ENCODE peak calls at places on chromosomes 11 and 22, in five cellular contexts. G is cardiac muscle cell, X is substantia nigra, M is SK-N-SH, F is transverse colon. H is an unnamed sample.

GRCh38 chr22:23621082-23621780 is 10.9 kb downstream of the DRICH1 start:
- DNase-seq in G (peak), X (no peak), M (no peak), F (peak), H (no peak)

GRCh38 chr22:28009272-28009827 is 90.3 kb upstream of the PITPNB start:
- DNase-seq in G (peak), X (peak), M (peak), F (peak), H (no peak)

GRCh38 chr11:10386861-10387208 is 68.2 kb upstream of the AMPD3 start:
- DNase-seq in G (no peak), X (no peak), M (no peak), F (no peak), H (no peak)

GRCh38 chr22:33337524-33337923 is 279.3 kb upstream of the SYN3 start:
- DNase-seq in G (no peak), X (no peak), M (no peak), F (peak), H (no peak)

GRCh38 chr11:46615756-46616155 is 1.3 kb downstream of the HARBI1 start:
- DNase-seq in G (no peak), X (no peak), M (no peak), F (no peak), H (no peak)

GRCh38 chr22:43827926-43828710 is 16.0 kb upstream of the EFCAB6 start:
- DNase-seq in G (no peak), X (no peak), M (no peak), F (no peak), H (no peak)

GRCh38 chr11:79342686-79343085 is 98.1 kb downstream of the TENM4 start:
- DNase-seq in G (no peak), X (no peak), M (peak), F (no peak), H (no peak)

GRCh38 chr11:2305140-2305861 is 3.5 kb downstream of the TSPAN32 start:
- DNase-seq in G (peak), X (peak), M (peak), F (peak), H (peak)

GRCh38 chr22:38941488-38941987 is 15.9 kb upstream of the APOBEC3A start:
- DNase-seq in G (no peak), X (peak), M (no peak), F (no peak), H (no peak)

GRCh38 chr11:44893250-44894216 is 57.1 kb downstream of the TP53I11 start:
- DNase-seq in G (no peak), X (no peak), M (peak), F (no peak), H (no peak)

GRCh38 chr11:94149435-94149834 is 20.8 kb downstream of the PANX1 start:
- DNase-seq in G (no peak), X (no peak), M (no peak), F (no peak), H (no peak)

GRCh38 chr11:44065161-44065571 is 904 bp upstream of the ACCS start:
- DNase-seq in G (no peak), X (no peak), M (no peak), F (no peak), H (no peak)

GRCh38 chr11:133821776-133822175 is 23.5 kb downstream of the SPATA19 start:
- DNase-seq in G (peak), X (peak), M (peak), F (peak), H (no peak)

GRCh38 chr11:133360860-133361688 is 171.2 kb downstream of the OPCML start:
- DNase-seq in G (no peak), X (no peak), M (no peak), F (no peak), H (no peak)

GRCh38 chr11:132068556-132068955 is 698.1 kb downstream of the NTM start:
- DNase-seq in G (no peak), X (no peak), M (no peak), F (no peak), H (no peak)

GRCh38 chr11:132072044-132072879 is 701.8 kb downstream of the NTM start:
- DNase-seq in G (no peak), X (no peak), M (no peak), F (no peak), H (peak)

GRCh38 chr11:132073787-132074186 is 703.4 kb downstream of the NTM start:
- DNase-seq in G (no peak), X (no peak), M (no peak), F (no peak), H (no peak)

GRCh38 chr11:132075447-132075846 is 705.0 kb downstream of the NTM start:
- DNase-seq in G (no peak), X (no peak), M (no peak), F (no peak), H (no peak)

GRCh38 chr11:132072880-132073213 is 702.4 kb downstream of the NTM start:
- DNase-seq in G (no peak), X (no peak), M (no peak), F (no peak), H (no peak)
- H3K27ac ChIP-seq in G (no peak), X (no peak), M (peak), F (no peak), H (peak)

GRCh38 chr11:72048718-72049460 is 31.5 kb downstream of the NUMA1 start:
- DNase-seq in G (no peak), X (no peak), M (no peak), F (no peak), H (no peak)
- H3K27ac ChIP-seq in G (peak), X (peak), M (no peak), F (no peak), H (no peak)

DNA sequence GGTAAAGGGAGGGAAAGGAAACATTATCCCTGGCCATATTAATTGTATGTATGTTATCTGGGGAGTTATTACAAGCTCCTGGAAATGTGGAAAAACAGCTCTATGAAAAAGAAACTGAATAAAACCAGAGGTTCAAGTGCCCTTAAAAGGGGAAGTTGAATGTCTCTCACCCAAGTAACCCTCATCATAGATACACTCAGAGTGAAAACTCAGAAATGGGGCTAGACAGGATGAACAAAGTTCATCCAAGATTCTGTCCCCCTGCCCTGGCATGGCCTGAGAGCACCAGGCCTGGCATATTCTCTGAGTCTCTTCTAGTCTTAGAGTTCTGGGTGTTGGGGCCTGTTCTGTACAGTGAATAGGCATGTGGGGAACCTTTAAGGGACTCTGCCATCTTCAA is 76.2 kb downstream of the TRAF6 start:
- DNase-seq in G (no peak), X (no peak), M (no peak), F (no peak), H (no peak)
- H3K27ac ChIP-seq in G (no peak), X (no peak), M (no peak), F (no peak), H (no peak)

GRCh38 chr11:59560290-59560701 is 49.0 kb downstream of the OR4D9 start:
- DNase-seq in G (peak), X (peak), M (peak), F (peak), H (peak)
- H3K27ac ChIP-seq in G (no peak), X (peak), M (peak), F (peak), H (peak)

GRCh38 chr22:48765595-48765994 is 1062.1 kb downstream of the BRD1 start:
- DNase-seq in G (no peak), X (no peak), M (no peak), F (no peak), H (no peak)
- H3K27ac ChIP-seq in G (no peak), X (no peak), M (no peak), F (no peak), H (no peak)

GRCh38 chr22:46654927-46655595 is 34.9 kb downstream of the GRAMD4 start:
- DNase-seq in G (no peak), X (no peak), M (no peak), F (no peak), H (no peak)
- H3K27ac ChIP-seq in G (no peak), X (no peak), M (no peak), F (no peak), H (no peak)

DNA sequence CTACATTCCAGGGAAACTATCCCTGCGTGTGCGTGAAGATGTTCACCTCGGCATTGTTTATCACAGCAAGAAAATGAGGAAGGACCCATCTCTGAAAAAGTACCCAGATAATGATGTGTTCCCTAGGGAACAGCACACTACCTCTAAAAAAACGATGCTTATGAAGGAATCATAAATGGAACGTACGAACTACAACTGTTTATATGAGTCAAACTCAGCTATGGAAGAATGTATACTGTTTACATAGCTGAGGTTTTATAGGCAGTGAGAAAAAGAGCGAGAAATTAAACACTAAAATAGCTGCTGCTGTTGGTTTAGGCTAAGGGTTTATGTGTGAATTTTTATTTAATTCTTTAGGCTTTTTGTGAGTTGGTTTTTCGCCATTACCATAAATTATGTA is 48.9 kb downstream of the APOL1 start:
- DNase-seq in G (no peak), X (no peak), M (no peak), F (no peak), H (no peak)
- H3K27ac ChIP-seq in G (no peak), X (no peak), M (peak), F (peak), H (peak)

DNA sequence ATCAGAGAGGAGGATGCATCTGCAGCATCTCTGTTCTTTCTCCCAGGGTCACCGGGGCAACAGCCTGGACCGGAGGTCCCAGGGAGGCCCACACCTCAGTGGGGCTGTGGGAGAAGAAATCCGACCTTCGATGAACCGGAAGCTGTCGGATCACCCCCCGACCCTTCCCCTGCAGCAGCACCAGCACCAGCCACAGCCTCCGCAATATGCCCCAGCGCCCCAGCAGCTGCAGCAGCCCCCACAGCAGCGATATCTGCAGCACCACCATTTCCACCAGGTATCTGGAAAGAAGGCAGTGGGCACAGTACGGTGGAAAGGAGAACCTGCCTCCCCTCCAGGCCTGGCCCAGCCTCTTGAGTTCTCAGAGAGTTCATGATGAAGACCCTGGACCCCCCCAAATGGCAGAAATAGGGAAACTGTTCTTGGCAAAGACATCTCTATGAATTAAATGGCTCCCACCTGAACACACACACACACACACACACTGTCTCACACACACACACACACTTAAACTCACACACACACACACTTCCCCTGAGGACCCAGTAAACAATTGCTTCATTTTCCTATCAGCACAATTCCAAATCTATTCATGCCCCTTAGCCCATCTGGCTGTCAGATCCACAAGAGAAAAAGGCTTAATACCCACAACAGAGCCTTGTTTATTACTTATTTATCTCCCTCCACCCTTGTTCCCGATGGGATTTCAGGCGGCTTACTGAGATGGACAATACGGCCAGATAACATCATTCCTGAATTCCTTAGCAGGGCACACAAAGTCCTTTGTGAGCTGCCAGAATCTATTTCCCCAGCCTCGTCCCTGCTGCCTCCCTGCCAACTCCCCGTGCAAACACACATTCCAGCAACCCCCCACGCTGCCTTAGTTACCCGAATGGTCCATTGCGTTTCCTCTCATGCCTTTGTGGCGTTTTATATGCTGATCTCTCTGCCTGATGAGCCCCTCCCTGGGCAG is 8.1 kb downstream of the TMA7B start:
- DNase-seq in G (no peak), X (peak), M (peak), F (no peak), H (no peak)
- H3K27ac ChIP-seq in G (no peak), X (no peak), M (no peak), F (peak), H (no peak)

GRCh38 chr22:45259754-45260394 is 19.2 kb upstream of the KIAA0930 start:
- DNase-seq in G (no peak), X (no peak), M (no peak), F (no peak), H (no peak)

GRCh38 chr22:45262195-45262930 is 21.7 kb upstream of the KIAA0930 start:
- DNase-seq in G (no peak), X (no peak), M (no peak), F (no peak), H (no peak)

GRCh38 chr22:45263790-45264269 is 20.9 kb upstream of the UPK3A start:
- DNase-seq in G (peak), X (peak), M (peak), F (peak), H (no peak)

GRCh38 chr22:45262931-45263789 is 21.6 kb upstream of the UPK3A start:
- DNase-seq in G (no peak), X (no peak), M (no peak), F (peak), H (no peak)

GRCh38 chr22:45261407-45262088 is 20.9 kb upstream of the KIAA0930 start:
- DNase-seq in G (no peak), X (no peak), M (no peak), F (peak), H (no peak)
- H3K27ac ChIP-seq in G (no peak), X (no peak), M (no peak), F (no peak), H (no peak)